ENCODE peak calls at places on chromosomes 4 and X, in seven cellular contexts. One of them, this sample, is unnamed.
A peak's percentile ranks its signal among the peaks of the same experiment; 100 is the strongest.

GRCh38 chr4:27787195-27787594 is 926.6 kb downstream of the STIM2 start:
- DNase-seq in hepatocyte: no peak
- DNase-seq in fibroblast of mammary gland: no peak
- DNase-seq in uterus: no peak
- DNase-seq in astrocyte of the spinal cord: no peak
- DNase-seq in tibial nerve: no peak
- DNase-seq in suprapubic skin: no peak
- DNase-seq in this sample: no peak

GRCh38 chr4:6225469-6225868 is 25.1 kb upstream of the JAKMIP1 start:
- DNase-seq in suprapubic skin: no peak
- DNase-seq in astrocyte of the spinal cord: peak; percentile 15
- DNase-seq in uterus: no peak
- DNase-seq in hepatocyte: peak; percentile 66
- DNase-seq in fibroblast of mammary gland: peak; percentile 14
- DNase-seq in tibial nerve: no peak
- DNase-seq in this sample: no peak

GRCh38 chrX:39318497-39319343 is 517.5 kb downstream of the MID1IP1 start:
- DNase-seq in astrocyte of the spinal cord: no peak
- DNase-seq in hepatocyte: no peak
- DNase-seq in suprapubic skin: no peak
- DNase-seq in fibroblast of mammary gland: no peak
- DNase-seq in tibial nerve: no peak
- DNase-seq in uterus: peak; percentile 74
- DNase-seq in this sample: no peak

GRCh38 chrX:85244411-85245210 is 820 bp downstream of the ZNF711 start:
- DNase-seq in suprapubic skin: no peak
- DNase-seq in tibial nerve: no peak
- DNase-seq in fibroblast of mammary gland: peak; percentile 11
- DNase-seq in hepatocyte: peak; percentile 29
- DNase-seq in uterus: no peak
- DNase-seq in astrocyte of the spinal cord: peak; percentile 29
- DNase-seq in this sample: no peak

GRCh38 chr4:36064147-36064546 is 180.2 kb downstream of the ARAP2 start:
- DNase-seq in suprapubic skin: no peak
- DNase-seq in hepatocyte: no peak
- DNase-seq in uterus: no peak
- DNase-seq in astrocyte of the spinal cord: no peak
- DNase-seq in tibial nerve: no peak
- DNase-seq in fibroblast of mammary gland: no peak
- DNase-seq in this sample: no peak

GRCh38 chrX:15874672-15875071 is 20.1 kb upstream of the AP1S2 start:
- DNase-seq in suprapubic skin: no peak
- DNase-seq in tibial nerve: no peak
- DNase-seq in fibroblast of mammary gland: no peak
- DNase-seq in uterus: no peak
- DNase-seq in hepatocyte: no peak
- DNase-seq in astrocyte of the spinal cord: no peak
- DNase-seq in this sample: no peak

GRCh38 chr4:176340871-176341685 is 21.3 kb downstream of the SPCS3 start:
- DNase-seq in astrocyte of the spinal cord: peak; percentile 69
- DNase-seq in uterus: no peak
- DNase-seq in hepatocyte: peak; percentile 56
- DNase-seq in suprapubic skin: no peak
- DNase-seq in fibroblast of mammary gland: peak; percentile 72
- DNase-seq in tibial nerve: no peak
- DNase-seq in this sample: no peak

GRCh38 chr4:79661196-79661595 is 253.2 kb upstream of the GK2 start:
- DNase-seq in tibial nerve: no peak
- DNase-seq in suprapubic skin: no peak
- DNase-seq in uterus: no peak
- DNase-seq in hepatocyte: no peak
- DNase-seq in fibroblast of mammary gland: peak; percentile 24
- DNase-seq in astrocyte of the spinal cord: no peak
- DNase-seq in this sample: no peak

GRCh38 chr4:42142586-42142985 is 9.9 kb downstream of the BEND4 start:
- DNase-seq in fibroblast of mammary gland: no peak
- DNase-seq in suprapubic skin: no peak
- DNase-seq in hepatocyte: no peak
- DNase-seq in uterus: no peak
- DNase-seq in tibial nerve: no peak
- DNase-seq in astrocyte of the spinal cord: no peak
- DNase-seq in this sample: no peak

GRCh38 chr4:186999676-187000075 is 276.0 kb upstream of the FAT1 start:
- DNase-seq in suprapubic skin: no peak
- DNase-seq in uterus: no peak
- DNase-seq in tibial nerve: no peak
- DNase-seq in astrocyte of the spinal cord: no peak
- DNase-seq in hepatocyte: no peak
- DNase-seq in fibroblast of mammary gland: no peak
- DNase-seq in this sample: no peak

GRCh38 chrX:123745511-123745910 is 12.7 kb upstream of the THOC2 start:
- DNase-seq in hepatocyte: no peak
- DNase-seq in tibial nerve: no peak
- DNase-seq in uterus: no peak
- DNase-seq in suprapubic skin: no peak
- DNase-seq in fibroblast of mammary gland: no peak
- DNase-seq in astrocyte of the spinal cord: no peak
- DNase-seq in this sample: no peak

GRCh38 chr4:111707491-111707890 is 437.8 kb upstream of the FAM241A start:
- DNase-seq in hepatocyte: no peak
- DNase-seq in tibial nerve: no peak
- DNase-seq in fibroblast of mammary gland: no peak
- DNase-seq in uterus: no peak
- DNase-seq in astrocyte of the spinal cord: no peak
- DNase-seq in suprapubic skin: no peak
- DNase-seq in this sample: no peak

GRCh38 chr4:54226399-54227260 is 2.5 kb upstream of the PDGFRA start:
- DNase-seq in astrocyte of the spinal cord: peak; percentile 76
- DNase-seq in uterus: peak; percentile 82
- DNase-seq in fibroblast of mammary gland: peak; percentile 90
- DNase-seq in suprapubic skin: peak; percentile 80
- DNase-seq in hepatocyte: peak; percentile 65
- DNase-seq in tibial nerve: peak; percentile 66
- DNase-seq in this sample: no peak

GRCh38 chr4:148834804-148835598 is 392.8 kb upstream of the NR3C2 start:
- DNase-seq in uterus: no peak
- DNase-seq in fibroblast of mammary gland: peak; percentile 47
- DNase-seq in suprapubic skin: no peak
- DNase-seq in hepatocyte: peak; percentile 36
- DNase-seq in tibial nerve: no peak
- DNase-seq in astrocyte of the spinal cord: peak; percentile 36
- DNase-seq in this sample: no peak

GRCh38 chr4:1192493-1193205 is 20.3 kb upstream of the SPON2 start:
- DNase-seq in tibial nerve: peak; percentile 15
- DNase-seq in uterus: peak; percentile 39
- DNase-seq in suprapubic skin: peak; percentile 59
- DNase-seq in fibroblast of mammary gland: no peak
- DNase-seq in hepatocyte: peak; percentile 4
- DNase-seq in astrocyte of the spinal cord: no peak
- DNase-seq in this sample: no peak

GRCh38 chr4:10079256-10079655 is 37.3 kb downstream of the WDR1 start:
- DNase-seq in tibial nerve: no peak
- DNase-seq in uterus: peak; percentile 30
- DNase-seq in suprapubic skin: no peak
- DNase-seq in hepatocyte: no peak
- DNase-seq in fibroblast of mammary gland: no peak
- DNase-seq in astrocyte of the spinal cord: no peak
- DNase-seq in this sample: no peak

GRCh38 chrX:18348047-18348446 is 6.4 kb downstream of the SCML2 start:
- DNase-seq in tibial nerve: no peak
- DNase-seq in suprapubic skin: no peak
- DNase-seq in fibroblast of mammary gland: peak; percentile 2
- DNase-seq in uterus: no peak
- DNase-seq in astrocyte of the spinal cord: no peak
- DNase-seq in hepatocyte: no peak
- DNase-seq in this sample: no peak
- H3K4me3 ChIP-seq in tibial nerve: no peak overlapping the region
- H3K4me3 ChIP-seq in suprapubic skin: no peak overlapping the region
- H3K4me3 ChIP-seq in fibroblast of mammary gland: no peak overlapping the region
- H3K4me3 ChIP-seq in uterus: no peak overlapping the region
- H3K4me3 ChIP-seq in astrocyte of the spinal cord: no peak overlapping the region
- H3K4me3 ChIP-seq in hepatocyte: no peak overlapping the region
- H3K4me3 ChIP-seq in this sample: no peak overlapping the region

GRCh38 chr4:52868138-52868537 is 6.0 kb downstream of the RASL11B start:
- DNase-seq in fibroblast of mammary gland: no peak
- DNase-seq in tibial nerve: no peak
- DNase-seq in suprapubic skin: no peak
- DNase-seq in astrocyte of the spinal cord: no peak
- DNase-seq in uterus: peak; percentile 35
- DNase-seq in hepatocyte: peak; percentile 46
- DNase-seq in this sample: no peak
- TF ChIP-seq CTCF in fibroblast of mammary gland: no peak
- TF ChIP-seq CTCF in tibial nerve: no peak
- TF ChIP-seq CTCF in suprapubic skin: no peak
- TF ChIP-seq CTCF in astrocyte of the spinal cord: no peak
- TF ChIP-seq CTCF in uterus: no peak
- TF ChIP-seq CTCF in hepatocyte: no peak
- TF ChIP-seq CTCF in this sample: peak; percentile 26

GRCh38 chrX:17597836-17598434 is 139.4 kb upstream of the SCML1 start:
- DNase-seq in fibroblast of mammary gland: peak; percentile 33
- DNase-seq in astrocyte of the spinal cord: peak; percentile 69
- DNase-seq in suprapubic skin: peak; percentile 81
- DNase-seq in hepatocyte: peak; percentile 35
- DNase-seq in uterus: peak; percentile 81
- DNase-seq in tibial nerve: peak; percentile 66
- DNase-seq in this sample: no peak

GRCh38 chrX:17605676-17606075 is 131.6 kb upstream of the SCML1 start:
- DNase-seq in uterus: no peak
- DNase-seq in hepatocyte: no peak
- DNase-seq in fibroblast of mammary gland: no peak
- DNase-seq in astrocyte of the spinal cord: peak; percentile 59
- DNase-seq in suprapubic skin: no peak
- DNase-seq in tibial nerve: no peak
- DNase-seq in this sample: no peak

GRCh38 chrX:17596546-17597205 is 140.6 kb upstream of the SCML1 start:
- DNase-seq in hepatocyte: no peak
- DNase-seq in fibroblast of mammary gland: no peak
- DNase-seq in tibial nerve: no peak
- DNase-seq in uterus: no peak
- DNase-seq in suprapubic skin: no peak
- DNase-seq in astrocyte of the spinal cord: no peak
- DNase-seq in this sample: no peak

GRCh38 chrX:17606211-17606610 is 131.1 kb upstream of the SCML1 start:
- DNase-seq in suprapubic skin: no peak
- DNase-seq in uterus: peak; percentile 73
- DNase-seq in fibroblast of mammary gland: peak; percentile 15
- DNase-seq in hepatocyte: no peak
- DNase-seq in tibial nerve: no peak
- DNase-seq in astrocyte of the spinal cord: no peak
- DNase-seq in this sample: no peak

GRCh38 chrX:17601816-17602215 is 135.5 kb upstream of the SCML1 start:
- DNase-seq in fibroblast of mammary gland: no peak
- DNase-seq in uterus: no peak
- DNase-seq in hepatocyte: no peak
- DNase-seq in tibial nerve: no peak
- DNase-seq in suprapubic skin: no peak
- DNase-seq in astrocyte of the spinal cord: no peak
- DNase-seq in this sample: no peak
- H3K4me3 ChIP-seq in fibroblast of mammary gland: no peak overlapping the region
- H3K4me3 ChIP-seq in uterus: no peak overlapping the region
- H3K4me3 ChIP-seq in hepatocyte: no peak overlapping the region
- H3K4me3 ChIP-seq in tibial nerve: no peak overlapping the region
- H3K4me3 ChIP-seq in suprapubic skin: no peak overlapping the region
- H3K4me3 ChIP-seq in astrocyte of the spinal cord: no peak overlapping the region
- H3K4me3 ChIP-seq in this sample: no peak overlapping the region

GRCh38 chr4:67573193-67573592 is 14.7 kb downstream of the STAP1 start:
- DNase-seq in astrocyte of the spinal cord: no peak
- DNase-seq in tibial nerve: no peak
- DNase-seq in suprapubic skin: no peak
- DNase-seq in fibroblast of mammary gland: no peak
- DNase-seq in hepatocyte: no peak
- DNase-seq in uterus: no peak
- DNase-seq in this sample: no peak
- TF ChIP-seq CTCF in astrocyte of the spinal cord: no peak
- TF ChIP-seq CTCF in tibial nerve: no peak
- TF ChIP-seq CTCF in suprapubic skin: no peak
- TF ChIP-seq CTCF in fibroblast of mammary gland: no peak
- TF ChIP-seq CTCF in hepatocyte: no peak
- TF ChIP-seq CTCF in uterus: no peak
- TF ChIP-seq CTCF in this sample: no peak

GRCh38 chrX:129957241-129958099 is 25.0 kb upstream of the BCORL1 start:
- DNase-seq in astrocyte of the spinal cord: peak; percentile 16
- DNase-seq in uterus: peak; percentile 52
- DNase-seq in suprapubic skin: peak; percentile 77
- DNase-seq in fibroblast of mammary gland: peak; percentile 33
- DNase-seq in hepatocyte: peak; percentile 68
- DNase-seq in tibial nerve: no peak
- DNase-seq in this sample: no peak

GRCh38 chrX:129955682-129956081 is 26.8 kb upstream of the BCORL1 start:
- DNase-seq in fibroblast of mammary gland: no peak
- DNase-seq in suprapubic skin: no peak
- DNase-seq in tibial nerve: no peak
- DNase-seq in uterus: no peak
- DNase-seq in astrocyte of the spinal cord: no peak
- DNase-seq in hepatocyte: no peak
- DNase-seq in this sample: no peak

GRCh38 chrX:129954804-129955203 is 27.6 kb upstream of the BCORL1 start:
- DNase-seq in astrocyte of the spinal cord: no peak
- DNase-seq in hepatocyte: no peak
- DNase-seq in tibial nerve: no peak
- DNase-seq in uterus: no peak
- DNase-seq in fibroblast of mammary gland: no peak
- DNase-seq in suprapubic skin: no peak
- DNase-seq in this sample: no peak

GRCh38 chrX:129956145-129956544 is 26.3 kb upstream of the BCORL1 start:
- DNase-seq in astrocyte of the spinal cord: no peak
- DNase-seq in suprapubic skin: no peak
- DNase-seq in tibial nerve: no peak
- DNase-seq in uterus: no peak
- DNase-seq in fibroblast of mammary gland: no peak
- DNase-seq in hepatocyte: no peak
- DNase-seq in this sample: no peak

DNA sequence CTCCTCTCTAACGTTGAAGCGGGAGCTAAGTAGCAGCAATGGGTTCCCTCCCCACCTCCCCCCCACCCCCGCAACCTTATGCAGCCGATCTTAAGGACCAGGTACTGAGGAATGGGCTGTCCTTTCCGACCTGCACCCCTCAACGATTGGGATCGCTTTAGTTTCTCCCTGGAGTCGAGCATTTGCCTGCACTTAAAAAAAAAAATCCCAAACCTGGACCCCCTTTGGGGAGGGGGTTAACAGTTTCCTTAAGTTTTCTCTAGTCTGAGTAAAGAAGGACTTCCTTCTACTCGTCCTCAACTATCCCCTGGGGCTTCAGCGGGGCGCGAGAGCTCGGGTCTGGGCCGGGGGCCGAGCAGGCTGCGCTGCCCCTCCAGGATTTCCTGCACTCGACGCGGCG is 25.7 kb upstream of the BCORL1 start:
- DNase-seq in hepatocyte: no peak
- DNase-seq in tibial nerve: no peak
- DNase-seq in uterus: no peak
- DNase-seq in suprapubic skin: no peak
- DNase-seq in astrocyte of the spinal cord: no peak
- DNase-seq in fibroblast of mammary gland: no peak
- DNase-seq in this sample: no peak
- H3K4me3 ChIP-seq in hepatocyte: no peak overlapping the region
- H3K4me3 ChIP-seq in tibial nerve: peak overlapping the region; percentile 26
- H3K4me3 ChIP-seq in uterus: peak overlapping the region; percentile 15
- H3K4me3 ChIP-seq in suprapubic skin: peak overlapping the region; percentile 50
- H3K4me3 ChIP-seq in astrocyte of the spinal cord: peak overlapping the region; percentile 18
- H3K4me3 ChIP-seq in fibroblast of mammary gland: peak overlapping the region; percentile 13
- H3K4me3 ChIP-seq in this sample: no peak overlapping the region

This sample was measured in retinal pigment epithelial cell.